ENCODE peak calls at places on chromosome 19, in six cellular contexts. L is dorsolateral prefrontal cortex, Z is fibroblast of mammary gland, I is spleen, A is B cell, Y is AG09319. Q is an unnamed sample.

GRCh38 chr19:41998246-41999020 is 4.4 kb upstream of the ATP1A3 start:
- DNase-seq in L (no peak), Z (peak; percentile 34), I (no peak), A (peak; percentile 76), Y (no peak), Q (peak; percentile 73)

GRCh38 chr19:2653717-2654584 is 48.5 kb downstream of the GNG7 start:
- DNase-seq in L (no peak), Z (no peak), I (no peak), A (no peak), Y (no peak), Q (no peak)

GRCh38 chr19:3708207-3708931 is at the start of gene TJP3:
- DNase-seq in L (no peak), Z (no peak), I (no peak), A (peak; percentile 22), Y (no peak), Q (no peak)

GRCh38 chr19:48678201-48678600 is 5.4 kb upstream of the NTN5 start:
- DNase-seq in L (no peak), Z (no peak), I (peak; percentile 37), A (no peak), Y (no peak), Q (peak; percentile 10)

GRCh38 chr19:49104229-49104864 is 9.8 kb upstream of the LIN7B start:
- DNase-seq in L (no peak), Z (no peak), I (no peak), A (peak; percentile 29), Y (no peak), Q (no peak)

GRCh38 chr19:40921005-40921897 is 39.2 kb upstream of the CYP2A7 start:
- DNase-seq in L (no peak), Z (no peak), I (no peak), A (no peak), Y (no peak), Q (no peak)

GRCh38 chr19:2333807-2334211 is 5.3 kb downstream of the SPPL2B start:
- DNase-seq in L (no peak), Z (no peak), I (no peak), A (peak; percentile 50), Y (no peak), Q (no peak)

GRCh38 chr19:46494936-46495788 is 505 bp downstream of the PNMA8B start:
- DNase-seq in L (no peak), Z (no peak), I (no peak), A (peak; percentile 36), Y (no peak), Q (no peak)

GRCh38 chr19:35462476-35462953 is 14.5 kb downstream of the FFAR2 start:
- DNase-seq in L (no peak), Z (no peak), I (no peak), A (peak; percentile 63), Y (no peak), Q (peak; percentile 74)

GRCh38 chr19:41351339-41352245 is 2.1 kb downstream of the TGFB1 start:
- DNase-seq in L (no peak), Z (peak; percentile 58), I (peak; percentile 97), A (peak; percentile 96), Y (no peak), Q (peak; percentile 91)

GRCh38 chr19:14555918-14556661 is 15.8 kb downstream of the NDUFB7 start:
- DNase-seq in L (no peak), Z (peak; percentile 24), I (no peak), A (no peak), Y (no peak), Q (no peak)

GRCh38 chr19:41570179-41570578 is 5.8 kb upstream of the CEACAM21 start:
- DNase-seq in L (no peak), Z (no peak), I (no peak), A (no peak), Y (no peak), Q (no peak)

GRCh38 chr19:32828139-32828538 is 41.4 kb downstream of the SLC7A9 start:
- DNase-seq in L (no peak), Z (no peak), I (no peak), A (no peak), Y (no peak), Q (no peak)

GRCh38 chr19:29662604-29663404 is 2.5 kb upstream of the PLEKHF1 start:
- DNase-seq in L (no peak), Z (peak; percentile 94), I (peak; percentile 78), A (no peak), Y (peak; percentile 79), Q (no peak)

GRCh38 chr19:42113641-42114348 is 18.5 kb downstream of the POU2F2 start:
- DNase-seq in L (no peak), Z (peak; percentile 98), I (peak; percentile 89), A (peak; percentile 77), Y (peak; percentile 82), Q (peak; percentile 62)

GRCh38 chr19:3670796-3671679 is 29.2 kb downstream of the PIP5K1C start:
- DNase-seq in L (no peak), Z (peak; percentile 80), I (no peak), A (peak; percentile 65), Y (peak; percentile 34), Q (peak; percentile 89)

GRCh38 chr19:708154-709141 is at the start of gene PALM:
- DNase-seq in L (no peak), Z (no peak), I (no peak), A (peak; percentile 27), Y (no peak), Q (no peak)

GRCh38 chr19:53019684-53020083 is 6.0 kb downstream of the ERVV-1 start:
- DNase-seq in L (no peak), Z (no peak), I (no peak), A (no peak), Y (no peak), Q (no peak)

GRCh38 chr19:5127710-5128109 is 158.8 kb downstream of the KDM4B start:
- DNase-seq in L (no peak), Z (no peak), I (peak; percentile 91), A (peak; percentile 76), Y (no peak), Q (no peak)

GRCh38 chr19:17058236-17058635 is 17.0 kb downstream of the HAUS8 start:
- DNase-seq in L (no peak), Z (peak; percentile 57), I (no peak), A (no peak), Y (no peak), Q (no peak)

GRCh38 chr19:11199517-11199916 is 2.2 kb upstream of the KANK2 start:
- DNase-seq in L (no peak), Z (no peak), I (no peak), A (no peak), Y (no peak), Q (no peak)

GRCh38 chr19:11201791-11202190 is 4.4 kb upstream of the KANK2 start:
- DNase-seq in L (no peak), Z (no peak), I (no peak), A (no peak), Y (no peak), Q (no peak)

GRCh38 chr19:11200015-11200574 is 2.8 kb upstream of the KANK2 start:
- DNase-seq in L (no peak), Z (no peak), I (no peak), A (no peak), Y (no peak), Q (no peak)

GRCh38 chr19:11202488-11203193 is 5.3 kb upstream of the KANK2 start:
- DNase-seq in L (no peak), Z (no peak), I (no peak), A (no peak), Y (no peak), Q (no peak)

GRCh38 chr19:11200931-11201330 is 3.6 kb upstream of the KANK2 start:
- DNase-seq in L (no peak), Z (no peak), I (no peak), A (no peak), Y (no peak), Q (no peak)
- TF ChIP-seq CTCF in L (no peak), Z (no peak), I (no peak), A (no peak), Y (no peak), Q (no peak)

GRCh38 chr19:38482496-38482895 is 49.0 kb downstream of the RYR1 start:
- DNase-seq in L (no peak), Z (no peak), I (no peak), A (no peak), Y (no peak), Q (no peak)

GRCh38 chr19:38485541-38486285 is 52.2 kb downstream of the RYR1 start:
- DNase-seq in L (no peak), Z (no peak), I (no peak), A (no peak), Y (no peak), Q (no peak)

GRCh38 chr19:38486731-38487336 is 53.3 kb downstream of the RYR1 start:
- DNase-seq in L (no peak), Z (no peak), I (no peak), A (no peak), Y (no peak), Q (no peak)

GRCh38 chr19:38484747-38485146 is 51.3 kb downstream of the RYR1 start:
- DNase-seq in L (no peak), Z (no peak), I (no peak), A (no peak), Y (no peak), Q (no peak)

DNA sequence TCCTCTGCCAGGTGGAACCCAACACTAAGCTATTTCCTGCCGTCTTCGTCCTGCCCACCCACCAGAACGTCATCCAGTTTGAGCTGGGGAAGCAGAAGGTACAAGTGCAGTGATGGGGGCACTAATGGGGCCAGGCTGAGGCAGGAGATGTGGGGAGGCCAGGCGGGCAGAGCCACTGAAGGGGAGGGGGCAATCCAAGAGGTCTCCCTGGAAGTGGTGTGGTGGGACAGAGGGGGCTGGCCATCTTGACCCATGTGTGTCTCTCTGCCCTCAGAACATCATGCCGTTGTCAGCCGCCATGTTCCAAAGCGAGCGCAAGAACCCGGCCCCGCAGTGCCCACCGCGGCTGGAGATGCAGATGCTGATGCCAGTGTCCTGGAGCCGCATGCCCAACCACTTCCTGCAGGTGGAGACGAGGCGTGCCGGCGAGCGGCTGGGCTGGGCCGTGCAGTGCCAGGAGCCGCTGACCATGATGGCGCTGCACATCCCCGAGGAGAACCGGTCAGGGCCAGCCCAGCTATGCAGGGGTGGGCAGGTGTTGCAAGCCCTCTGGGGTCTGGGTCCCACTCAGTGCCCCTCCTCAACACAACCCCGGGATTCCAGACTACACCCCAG is 49.6 kb downstream of the RYR1 start:
- DNase-seq in L (no peak), Z (no peak), I (no peak), A (no peak), Y (no peak), Q (no peak)
- TF ChIP-seq CTCF in L (no peak), Z (no peak), I (no peak), A (no peak), Y (no peak), Q (no peak)

GRCh38 chr19:8525401-8525684 is 11.4 kb upstream of the ZNF414 start:
- DNase-seq in L (no peak), Z (no peak), I (no peak), A (no peak), Y (no peak), Q (no peak)
- TF ChIP-seq CTCF in L (peak; percentile 42), Z (peak; percentile 11), I (no peak), A (no peak), Y (peak; percentile 27), Q (no peak)

GRCh38 chr19:7927605-7928333 is 1.8 kb upstream of the CTXN1 start:
- DNase-seq in L (no peak), Z (no peak), I (no peak), A (peak; percentile 23), Y (no peak), Q (no peak)

GRCh38 chr19:7930765-7931164 is 4.8 kb upstream of the CTXN1 start:
- DNase-seq in L (no peak), Z (no peak), I (no peak), A (no peak), Y (no peak), Q (no peak)

GRCh38 chr19:7928334-7928706 is 2.4 kb upstream of the CTXN1 start:
- DNase-seq in L (no peak), Z (peak; percentile 43), I (no peak), A (peak; percentile 9), Y (no peak), Q (no peak)

GRCh38 chr19:7926727-7927604 is 1.0 kb upstream of the CTXN1 start:
- DNase-seq in L (no peak), Z (no peak), I (peak; percentile 81), A (peak; percentile 32), Y (no peak), Q (no peak)

GRCh38 chr19:7928741-7929701 is 3.1 kb upstream of the CTXN1 start:
- DNase-seq in L (no peak), Z (peak; percentile 87), I (no peak), A (peak; percentile 82), Y (peak; percentile 56), Q (peak; percentile 75)
- TF ChIP-seq CTCF in L (no peak), Z (peak; percentile 39), I (no peak), A (peak; percentile 69), Y (peak; percentile 32), Q (peak; percentile 49)